ENCODE peak calls at places on chromosomes 7 and 10, in six cellular contexts. K, B, W, O, Z and X are unnamed samples.

GRCh38 chr7:130421685-130422084 is 19.1 kb downstream of the CEP41 start:
- DNase-seq in K (no peak), B (no peak), W (no peak), O (no peak), Z (no peak), X (no peak)

GRCh38 chr10:79264942-79265341 is 82.3 kb upstream of the PPIF start:
- DNase-seq in K (no peak), B (no peak), W (no peak), O (no peak), Z (no peak), X (no peak)

GRCh38 chr7:131602304-131602993 is 46.0 kb upstream of the PODXL start:
- DNase-seq in K (no peak), B (no peak), W (no peak), O (no peak), Z (no peak), X (no peak)

GRCh38 chr7:2603388-2603965 is 28.3 kb upstream of the TTYH3 start:
- DNase-seq in K (no peak), B (no peak), W (no peak), O (no peak), Z (no peak), X (no peak)

GRCh38 chr7:52547301-52547920 is 488.0 kb upstream of the POM121L12 start:
- DNase-seq in K (no peak), B (no peak), W (no peak), O (no peak), Z (no peak), X (no peak)

GRCh38 chr10:878333-878753 is 53.2 kb downstream of the LARP4B start:
- DNase-seq in K (no peak), B (peak), W (no peak), O (no peak), Z (no peak), X (no peak)

GRCh38 chr10:133187906-133188681 is 28.1 kb downstream of the KNDC1 start:
- DNase-seq in K (no peak), B (no peak), W (no peak), O (no peak), Z (no peak), X (no peak)

GRCh38 chr10:116237260-116237659 is 35.7 kb downstream of the GFRA1 start:
- DNase-seq in K (no peak), B (no peak), W (no peak), O (no peak), Z (no peak), X (no peak)

GRCh38 chr7:108486291-108486966 is 30.2 kb upstream of the NRCAM start:
- DNase-seq in K (no peak), B (peak), W (no peak), O (no peak), Z (no peak), X (no peak)

GRCh38 chr7:66178258-66178657 is 26.9 kb upstream of the TPST1 start:
- DNase-seq in K (no peak), B (no peak), W (no peak), O (no peak), Z (no peak), X (no peak)

GRCh38 chr10:129790710-129791446 is 173.2 kb downstream of the EBF3 start:
- DNase-seq in K (no peak), B (no peak), W (no peak), O (no peak), Z (no peak), X (no peak)

GRCh38 chr7:95180-95862 is 97.0 kb upstream of the FAM20C start:
- DNase-seq in K (no peak), B (peak), W (no peak), O (no peak), Z (no peak), X (no peak)

GRCh38 chr10:37456456-37456855 is 331.1 kb downstream of the ANKRD30A start:
- DNase-seq in K (no peak), B (no peak), W (no peak), O (no peak), Z (no peak), X (no peak)

GRCh38 chr7:16189026-16189715 is 232.2 kb downstream of the CRPPA start:
- DNase-seq in K (no peak), B (peak), W (no peak), O (no peak), Z (no peak), X (no peak)

GRCh38 chr7:17367502-17367901 is 69.0 kb downstream of the AHR start:
- DNase-seq in K (no peak), B (no peak), W (no peak), O (no peak), Z (no peak), X (no peak)

GRCh38 chr10:72740526-72740925 is 48.6 kb downstream of the MCU start:
- DNase-seq in K (no peak), B (no peak), W (no peak), O (no peak), Z (no peak), X (no peak)

GRCh38 chr10:113099431-113100298 is 149.6 kb downstream of the TCF7L2 start:
- DNase-seq in K (no peak), B (no peak), W (no peak), O (no peak), Z (no peak), X (no peak)

GRCh38 chr7:40299097-40299496 is 164.3 kb downstream of the SUGCT start:
- DNase-seq in K (no peak), B (peak), W (no peak), O (no peak), Z (no peak), X (no peak)

GRCh38 chr10:89207801-89208551 is 859 bp upstream of the CH25H start:
- DNase-seq in K (no peak), B (no peak), W (peak), O (no peak), Z (peak), X (peak)

GRCh38 chr10:44385726-44386438 is 985 bp upstream of the CXCL12 start:
- DNase-seq in K (no peak), B (no peak), W (no peak), O (no peak), Z (no peak), X (peak)

GRCh38 chr10:62302760-62303159 is 34.1 kb upstream of the RTKN2 start:
- DNase-seq in K (no peak), B (no peak), W (no peak), O (no peak), Z (no peak), X (no peak)

GRCh38 chr7:125878990-125879389 is 949.4 kb upstream of the POT1 start:
- DNase-seq in K (no peak), B (no peak), W (no peak), O (no peak), Z (no peak), X (no peak)

GRCh38 chr10:71714055-71714454 is 5.5 kb downstream of the C10orf105 start:
- DNase-seq in K (no peak), B (no peak), W (no peak), O (no peak), Z (no peak), X (no peak)

GRCh38 chr7:1279041-1279440 is 46.4 kb downstream of the UNCX start:
- DNase-seq in K (no peak), B (no peak), W (no peak), O (no peak), Z (no peak), X (no peak)

GRCh38 chr10:72292223-72292691 is 18.5 kb downstream of the DDIT4 start:
- DNase-seq in K (no peak), B (no peak), W (no peak), O (no peak), Z (peak), X (peak)